ENCODE peak calls at places on chromosomes 12 and 14, in seven cellular contexts. R is BE2C, V is right lobe of liver, X is ovary, C is GM23248, B is fibroblast of lung, G is AG09309. J is an unnamed sample.
A peak's percentile ranks its signal among the peaks of the same experiment; 100 is the strongest.

GRCh38 chr12:49947593-49948226 is 2.8 kb upstream of the AQP2 start:
- DNase-seq in R (no peak), B (no peak), V (no peak), C (no peak), X (peak; percentile 4), G (no peak), J (no peak)

GRCh38 chr14:22597265-22597664 is 835 bp upstream of the ABHD4 start:
- DNase-seq in G (no peak), X (no peak), R (no peak), B (no peak), V (no peak), C (no peak), J (no peak)

GRCh38 chr14:37034410-37035285 is 137.8 kb downstream of the SLC25A21 start:
- DNase-seq in G (peak; percentile 69), B (peak; percentile 86), C (peak; percentile 84), X (no peak), R (no peak), V (no peak), J (no peak)

GRCh38 chr14:77467801-77468200 is 9.9 kb downstream of the AHSA1 start:
- DNase-seq in G (no peak), B (no peak), R (no peak), X (no peak), V (no peak), C (no peak), J (no peak)

GRCh38 chr14:76710093-76711010 is 50.9 kb upstream of the VASH1 start:
- DNase-seq in B (peak; percentile 20), G (no peak), R (peak; percentile 44), X (no peak), V (no peak), C (peak; percentile 65), J (no peak)

GRCh38 chr12:127342861-127343260 is 924.1 kb upstream of the TMEM132C start:
- DNase-seq in V (no peak), C (peak; percentile 72), R (no peak), G (peak; percentile 21), B (peak; percentile 46), X (no peak), J (no peak)

GRCh38 chr12:127509066-127509778 is 757.7 kb upstream of the TMEM132C start:
- DNase-seq in X (no peak), B (peak; percentile 95), C (peak; percentile 82), G (peak; percentile 77), R (no peak), V (no peak), J (no peak)

GRCh38 chr12:106445981-106446380 is 88.4 kb downstream of the POLR3B start:
- DNase-seq in B (no peak), V (no peak), X (no peak), R (no peak), G (no peak), C (no peak), J (no peak)

GRCh38 chr12:45285717-45286116 is 69.8 kb downstream of the ANO6 start:
- DNase-seq in C (no peak), V (no peak), R (no peak), B (no peak), X (no peak), G (no peak), J (no peak)

GRCh38 chr12:94753071-94753779 is 102.9 kb upstream of the TMCC3 start:
- DNase-seq in X (peak; percentile 42), C (peak; percentile 75), V (peak; percentile 68), R (no peak), G (no peak), B (peak; percentile 30), J (no peak)

DNA sequence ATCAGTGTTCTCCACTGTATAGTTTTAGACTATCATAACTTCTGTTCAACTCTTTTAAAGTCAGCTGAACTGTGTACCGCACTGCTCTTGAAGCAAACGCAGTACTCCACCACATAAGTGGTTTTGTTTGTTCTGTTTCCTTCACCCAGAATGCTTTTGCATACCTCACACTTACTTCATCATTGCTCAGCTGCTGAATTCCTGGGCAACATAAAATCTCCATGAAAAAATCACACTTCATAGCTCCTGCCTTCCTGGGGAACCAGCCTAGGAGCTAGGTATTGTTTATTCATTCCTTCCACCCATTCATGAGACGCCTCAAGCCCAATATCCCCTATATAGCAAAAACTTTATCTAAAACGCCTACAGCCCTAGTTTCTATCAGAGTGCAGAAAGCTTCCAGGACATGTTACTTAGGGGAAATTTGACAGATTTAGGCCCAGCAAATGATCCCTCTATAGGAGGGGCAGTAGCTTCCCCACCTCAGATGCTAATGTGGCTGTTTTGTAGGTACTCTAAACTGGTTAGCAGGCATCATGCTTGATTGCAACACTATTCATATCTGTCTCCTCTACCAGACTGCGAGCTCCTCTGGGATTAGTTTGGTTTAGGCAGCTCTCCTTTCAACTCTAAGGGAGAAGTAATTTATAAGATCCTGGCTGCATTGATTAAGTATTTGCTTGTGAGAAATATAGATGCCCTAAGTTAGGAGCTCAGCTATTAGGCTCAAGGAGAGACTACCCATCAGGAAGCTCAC is 44.5 kb downstream of the LRRC9 start:
- DNase-seq in G (no peak), V (no peak), X (no peak), C (peak; percentile 28), B (peak; percentile 30), R (no peak), J (no peak)
- H3K4me3 ChIP-seq in G (no peak overlapping the region), V (no peak overlapping the region), X (no peak overlapping the region), C (no peak overlapping the region), B (no peak overlapping the region), R (no peak overlapping the region), J (peak overlapping the region; percentile 62)

GRCh38 chr12:32894566-32894965 is 2.0 kb downstream of the PKP2 start:
- DNase-seq in R (no peak), B (no peak), X (no peak), C (no peak), V (no peak), G (no peak), J (no peak)

GRCh38 chr12:32891956-32892355 is 4.6 kb downstream of the PKP2 start:
- DNase-seq in V (no peak), X (no peak), G (no peak), R (no peak), C (peak; percentile 9), B (peak; percentile 59), J (no peak)

GRCh38 chr12:32893008-32893407 is 3.6 kb downstream of the PKP2 start:
- DNase-seq in V (no peak), C (no peak), G (no peak), R (no peak), X (no peak), B (no peak), J (no peak)

GRCh38 chr12:32891526-32891925 is 5.1 kb downstream of the PKP2 start:
- DNase-seq in X (no peak), C (no peak), G (no peak), V (no peak), R (no peak), B (no peak), J (no peak)

DNA sequence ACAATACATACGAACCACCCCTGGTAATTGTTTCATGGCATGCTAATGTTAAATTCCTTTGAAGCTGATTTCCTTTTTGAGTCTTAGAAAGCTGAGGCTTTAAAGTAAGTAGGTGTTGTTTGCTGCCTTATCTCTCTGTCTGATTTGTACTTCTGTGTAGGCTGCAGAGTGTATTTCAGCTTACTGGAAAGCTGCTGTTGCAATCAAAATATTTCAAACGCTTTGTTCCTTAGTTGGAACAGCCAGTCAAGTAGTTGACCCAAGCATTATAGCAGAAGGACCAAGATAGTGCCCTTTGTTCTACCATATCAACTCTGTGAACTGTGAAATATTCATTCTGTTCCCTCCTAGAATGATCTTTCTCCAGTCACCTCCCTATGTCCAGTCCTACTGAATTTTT is 3.1 kb downstream of the PKP2 start:
- DNase-seq in X (no peak), C (no peak), V (no peak), B (peak; percentile 62), G (no peak), R (no peak), J (no peak)
- H3K4me3 ChIP-seq in X (no peak overlapping the region), C (no peak overlapping the region), V (no peak overlapping the region), B (no peak overlapping the region), G (no peak overlapping the region), R (no peak overlapping the region), J (no peak overlapping the region)

GRCh38 chr12:11607313-11608081 is 42.0 kb upstream of the ETV6 start:
- DNase-seq in G (peak; percentile 23), B (peak; percentile 76), R (no peak), V (peak; percentile 88), X (no peak), C (peak; percentile 19), J (no peak)

DNA sequence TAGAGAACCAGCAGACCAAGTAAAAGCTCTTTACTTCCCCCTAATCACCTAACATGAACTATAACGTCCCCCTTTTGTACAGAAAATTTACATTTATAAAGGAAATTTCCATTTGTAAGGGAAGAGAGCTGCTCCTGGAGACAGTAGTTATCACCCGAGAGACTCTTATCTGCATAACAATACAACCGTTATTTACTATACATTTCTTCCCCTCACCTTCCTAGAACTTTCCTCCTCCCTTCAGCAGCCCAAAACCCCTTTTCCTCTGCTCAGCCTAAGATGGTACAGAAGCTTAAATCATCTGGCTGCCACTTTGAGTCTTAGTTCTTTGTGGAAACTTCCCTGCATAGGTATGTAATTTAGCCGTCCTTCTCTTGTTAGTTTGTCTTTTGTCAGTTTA is 40.4 kb upstream of the ETV6 start:
- DNase-seq in V (no peak), C (no peak), X (no peak), B (no peak), R (no peak), G (no peak), J (no peak)
- H3K4me3 ChIP-seq in V (no peak overlapping the region), C (no peak overlapping the region), X (no peak overlapping the region), B (no peak overlapping the region), R (no peak overlapping the region), G (no peak overlapping the region), J (no peak overlapping the region)

GRCh38 chr14:30995674-30996073 is 29.8 kb upstream of the AP4S1 start:
- DNase-seq in V (no peak), G (no peak), X (no peak), R (no peak), C (no peak), B (no peak), J (no peak)

GRCh38 chr14:30999038-30999773 is 26.2 kb upstream of the AP4S1 start:
- DNase-seq in G (no peak), R (no peak), C (no peak), V (no peak), B (no peak), X (no peak), J (no peak)

GRCh38 chr14:30994681-30995620 is 30.5 kb upstream of the AP4S1 start:
- DNase-seq in B (peak; percentile 74), V (no peak), G (peak; percentile 5), C (peak; percentile 69), R (no peak), X (no peak), J (no peak)

GRCh38 chr14:30998100-30998706 is 27.2 kb upstream of the AP4S1 start:
- DNase-seq in B (no peak), G (no peak), X (no peak), C (no peak), R (no peak), V (no peak), J (no peak)

DNA sequence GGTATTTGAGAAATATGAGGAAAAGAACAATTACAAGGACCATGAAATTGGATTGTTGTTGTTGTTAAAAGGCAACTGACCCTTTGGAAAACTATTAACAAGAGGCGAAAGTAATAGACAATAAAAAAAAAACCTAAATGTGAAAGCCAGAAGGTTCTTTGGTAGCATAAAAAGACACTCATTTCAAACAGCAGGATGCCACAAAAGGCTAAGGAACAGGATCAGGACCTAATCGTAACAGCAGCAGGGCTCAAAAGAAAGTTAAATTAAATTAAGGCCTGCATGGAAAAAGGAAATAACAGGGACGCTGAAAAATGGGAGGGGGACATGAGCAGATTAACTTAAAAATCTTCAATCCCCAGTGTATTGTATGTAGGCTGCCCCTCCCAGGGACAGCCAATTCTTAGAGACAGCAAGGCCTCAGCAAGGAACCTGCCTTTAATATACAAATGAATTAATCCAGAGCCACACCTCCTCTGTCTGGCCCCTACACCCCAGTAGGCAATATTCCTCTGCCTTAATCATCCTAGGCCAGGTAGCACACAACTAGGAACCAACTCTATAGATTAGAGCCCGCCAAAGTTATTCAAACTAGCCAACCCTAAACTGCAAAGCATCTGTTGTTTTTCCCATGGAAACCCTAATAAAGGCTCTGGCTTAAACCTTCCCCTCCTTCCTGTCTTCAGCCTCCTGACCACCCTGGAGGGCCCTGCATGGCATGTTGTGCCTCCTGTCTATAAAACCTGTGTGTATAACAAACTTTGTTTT is 28.4 kb upstream of the AP4S1 start:
- DNase-seq in X (no peak), R (no peak), C (no peak), B (no peak), G (no peak), V (no peak), J (no peak)
- H3K4me3 ChIP-seq in X (no peak overlapping the region), R (no peak overlapping the region), C (no peak overlapping the region), B (no peak overlapping the region), G (no peak overlapping the region), V (no peak overlapping the region), J (no peak overlapping the region)